ENCODE peak calls at places on chromosomes 1 and 21, in eight cellular contexts. One of them, this sample, is unnamed.

GRCh38 chr1:55958498-55958897 is 620.9 kb downstream of the PLPP3 start:
- DNase-seq in kidney tubule cell: no peak
- DNase-seq in mesenchymal stem cell: no peak
- DNase-seq in activated naive CD4-positive, alpha-beta T cell treated with anti-CD3 and anti-CD28 coated beads, Interleukin-2, amount 50 U/mL, for 16 hours: no peak
- DNase-seq in mammary epithelial cell: no peak
- DNase-seq in GM23248: no peak
- DNase-seq in stimulated activated CD4-positive, alpha-beta T cell treated with anti-CD3 and anti-CD28 coated beads, Interleukin-1b, Interleukin-23, amount 100 ng/mL, for 4 hours: no peak
- DNase-seq in activated naive CD8-positive, alpha-beta T cell treated with anti-CD3 and anti-CD28 coated beads for 36 hours: no peak
- DNase-seq in this sample: no peak

GRCh38 chr1:78091886-78092285 is 46.1 kb downstream of the GIPC2 start:
- DNase-seq in kidney tubule cell: no peak
- DNase-seq in mesenchymal stem cell: no peak
- DNase-seq in activated naive CD4-positive, alpha-beta T cell treated with anti-CD3 and anti-CD28 coated beads, Interleukin-2, amount 50 U/mL, for 16 hours: no peak
- DNase-seq in mammary epithelial cell: no peak
- DNase-seq in GM23248: no peak
- DNase-seq in stimulated activated CD4-positive, alpha-beta T cell treated with anti-CD3 and anti-CD28 coated beads, Interleukin-1b, Interleukin-23, amount 100 ng/mL, for 4 hours: no peak
- DNase-seq in activated naive CD8-positive, alpha-beta T cell treated with anti-CD3 and anti-CD28 coated beads for 36 hours: no peak
- DNase-seq in this sample: no peak

GRCh38 chr1:195851016-195851591 is 757.1 kb downstream of the KCNT2 start:
- DNase-seq in kidney tubule cell: no peak
- DNase-seq in mesenchymal stem cell: no peak
- DNase-seq in activated naive CD4-positive, alpha-beta T cell treated with anti-CD3 and anti-CD28 coated beads, Interleukin-2, amount 50 U/mL, for 16 hours: no peak
- DNase-seq in mammary epithelial cell: no peak
- DNase-seq in GM23248: no peak
- DNase-seq in stimulated activated CD4-positive, alpha-beta T cell treated with anti-CD3 and anti-CD28 coated beads, Interleukin-1b, Interleukin-23, amount 100 ng/mL, for 4 hours: no peak
- DNase-seq in activated naive CD8-positive, alpha-beta T cell treated with anti-CD3 and anti-CD28 coated beads for 36 hours: no peak
- DNase-seq in this sample: no peak

GRCh38 chr1:67551375-67551774 is 121.2 kb upstream of the SERBP1 start:
- DNase-seq in kidney tubule cell: no peak
- DNase-seq in mesenchymal stem cell: no peak
- DNase-seq in activated naive CD4-positive, alpha-beta T cell treated with anti-CD3 and anti-CD28 coated beads, Interleukin-2, amount 50 U/mL, for 16 hours: no peak
- DNase-seq in mammary epithelial cell: no peak
- DNase-seq in GM23248: no peak
- DNase-seq in stimulated activated CD4-positive, alpha-beta T cell treated with anti-CD3 and anti-CD28 coated beads, Interleukin-1b, Interleukin-23, amount 100 ng/mL, for 4 hours: no peak
- DNase-seq in activated naive CD8-positive, alpha-beta T cell treated with anti-CD3 and anti-CD28 coated beads for 36 hours: no peak
- DNase-seq in this sample: no peak

GRCh38 chr1:201461193-201461657 is 7.8 kb downstream of the PHLDA3 start:
- DNase-seq in kidney tubule cell: peak; percentile 97
- DNase-seq in mesenchymal stem cell: peak; percentile 99
- DNase-seq in activated naive CD4-positive, alpha-beta T cell treated with anti-CD3 and anti-CD28 coated beads, Interleukin-2, amount 50 U/mL, for 16 hours: no peak
- DNase-seq in mammary epithelial cell: peak; percentile 99
- DNase-seq in GM23248: peak; percentile 98
- DNase-seq in stimulated activated CD4-positive, alpha-beta T cell treated with anti-CD3 and anti-CD28 coated beads, Interleukin-1b, Interleukin-23, amount 100 ng/mL, for 4 hours: no peak
- DNase-seq in activated naive CD8-positive, alpha-beta T cell treated with anti-CD3 and anti-CD28 coated beads for 36 hours: no peak
- DNase-seq in this sample: peak; percentile 98

GRCh38 chr1:228030451-228031201 is 23.8 kb downstream of the WNT3A start:
- DNase-seq in kidney tubule cell: no peak
- DNase-seq in mesenchymal stem cell: no peak
- DNase-seq in activated naive CD4-positive, alpha-beta T cell treated with anti-CD3 and anti-CD28 coated beads, Interleukin-2, amount 50 U/mL, for 16 hours: no peak
- DNase-seq in mammary epithelial cell: no peak
- DNase-seq in GM23248: no peak
- DNase-seq in stimulated activated CD4-positive, alpha-beta T cell treated with anti-CD3 and anti-CD28 coated beads, Interleukin-1b, Interleukin-23, amount 100 ng/mL, for 4 hours: no peak
- DNase-seq in activated naive CD8-positive, alpha-beta T cell treated with anti-CD3 and anti-CD28 coated beads for 36 hours: no peak
- DNase-seq in this sample: no peak

GRCh38 chr1:228225740-228226139 is 17.9 kb downstream of the OBSCN start:
- DNase-seq in kidney tubule cell: no peak
- DNase-seq in mesenchymal stem cell: no peak
- DNase-seq in activated naive CD4-positive, alpha-beta T cell treated with anti-CD3 and anti-CD28 coated beads, Interleukin-2, amount 50 U/mL, for 16 hours: no peak
- DNase-seq in mammary epithelial cell: no peak
- DNase-seq in GM23248: no peak
- DNase-seq in stimulated activated CD4-positive, alpha-beta T cell treated with anti-CD3 and anti-CD28 coated beads, Interleukin-1b, Interleukin-23, amount 100 ng/mL, for 4 hours: no peak
- DNase-seq in activated naive CD8-positive, alpha-beta T cell treated with anti-CD3 and anti-CD28 coated beads for 36 hours: no peak
- DNase-seq in this sample: no peak

GRCh38 chr1:157988002-157988401 is 5.4 kb upstream of the KIRREL1 start:
- DNase-seq in kidney tubule cell: no peak
- DNase-seq in mesenchymal stem cell: no peak
- DNase-seq in activated naive CD4-positive, alpha-beta T cell treated with anti-CD3 and anti-CD28 coated beads, Interleukin-2, amount 50 U/mL, for 16 hours: no peak
- DNase-seq in mammary epithelial cell: no peak
- DNase-seq in GM23248: no peak
- DNase-seq in stimulated activated CD4-positive, alpha-beta T cell treated with anti-CD3 and anti-CD28 coated beads, Interleukin-1b, Interleukin-23, amount 100 ng/mL, for 4 hours: no peak
- DNase-seq in activated naive CD8-positive, alpha-beta T cell treated with anti-CD3 and anti-CD28 coated beads for 36 hours: no peak
- DNase-seq in this sample: no peak

GRCh38 chr1:112614460-112615065 is 4.4 kb downstream of the ST7L start:
- DNase-seq in kidney tubule cell: peak; percentile 58
- DNase-seq in mesenchymal stem cell: peak; percentile 75
- DNase-seq in activated naive CD4-positive, alpha-beta T cell treated with anti-CD3 and anti-CD28 coated beads, Interleukin-2, amount 50 U/mL, for 16 hours: no peak
- DNase-seq in mammary epithelial cell: no peak
- DNase-seq in GM23248: peak; percentile 69
- DNase-seq in stimulated activated CD4-positive, alpha-beta T cell treated with anti-CD3 and anti-CD28 coated beads, Interleukin-1b, Interleukin-23, amount 100 ng/mL, for 4 hours: no peak
- DNase-seq in activated naive CD8-positive, alpha-beta T cell treated with anti-CD3 and anti-CD28 coated beads for 36 hours: no peak
- DNase-seq in this sample: no peak

GRCh38 chr1:65109515-65109914 is 38.5 kb upstream of the AK4 start:
- DNase-seq in kidney tubule cell: no peak
- DNase-seq in mesenchymal stem cell: no peak
- DNase-seq in activated naive CD4-positive, alpha-beta T cell treated with anti-CD3 and anti-CD28 coated beads, Interleukin-2, amount 50 U/mL, for 16 hours: no peak
- DNase-seq in mammary epithelial cell: no peak
- DNase-seq in GM23248: no peak
- DNase-seq in stimulated activated CD4-positive, alpha-beta T cell treated with anti-CD3 and anti-CD28 coated beads, Interleukin-1b, Interleukin-23, amount 100 ng/mL, for 4 hours: no peak
- DNase-seq in activated naive CD8-positive, alpha-beta T cell treated with anti-CD3 and anti-CD28 coated beads for 36 hours: no peak
- DNase-seq in this sample: no peak

GRCh38 chr21:37675202-37675801 is 241.0 kb downstream of the KCNJ6 start:
- DNase-seq in kidney tubule cell: peak; percentile 42
- DNase-seq in mesenchymal stem cell: peak; percentile 38
- DNase-seq in activated naive CD4-positive, alpha-beta T cell treated with anti-CD3 and anti-CD28 coated beads, Interleukin-2, amount 50 U/mL, for 16 hours: peak; percentile 64
- DNase-seq in mammary epithelial cell: no peak
- DNase-seq in GM23248: peak; percentile 61
- DNase-seq in stimulated activated CD4-positive, alpha-beta T cell treated with anti-CD3 and anti-CD28 coated beads, Interleukin-1b, Interleukin-23, amount 100 ng/mL, for 4 hours: peak; percentile 40
- DNase-seq in activated naive CD8-positive, alpha-beta T cell treated with anti-CD3 and anti-CD28 coated beads for 36 hours: peak; percentile 54
- DNase-seq in this sample: no peak

GRCh38 chr1:98903726-98904125 is 100.9 kb downstream of the PLPPR5 start:
- DNase-seq in kidney tubule cell: no peak
- DNase-seq in mesenchymal stem cell: no peak
- DNase-seq in activated naive CD4-positive, alpha-beta T cell treated with anti-CD3 and anti-CD28 coated beads, Interleukin-2, amount 50 U/mL, for 16 hours: no peak
- DNase-seq in mammary epithelial cell: no peak
- DNase-seq in GM23248: no peak
- DNase-seq in stimulated activated CD4-positive, alpha-beta T cell treated with anti-CD3 and anti-CD28 coated beads, Interleukin-1b, Interleukin-23, amount 100 ng/mL, for 4 hours: no peak
- DNase-seq in activated naive CD8-positive, alpha-beta T cell treated with anti-CD3 and anti-CD28 coated beads for 36 hours: no peak
- DNase-seq in this sample: no peak

GRCh38 chr1:999797-1000356 is at the start of gene HES4:
- DNase-seq in kidney tubule cell: peak; percentile 95
- DNase-seq in mesenchymal stem cell: peak; percentile 94
- DNase-seq in activated naive CD4-positive, alpha-beta T cell treated with anti-CD3 and anti-CD28 coated beads, Interleukin-2, amount 50 U/mL, for 16 hours: peak; percentile 78
- DNase-seq in mammary epithelial cell: peak; percentile 82
- DNase-seq in GM23248: peak; percentile 95
- DNase-seq in stimulated activated CD4-positive, alpha-beta T cell treated with anti-CD3 and anti-CD28 coated beads, Interleukin-1b, Interleukin-23, amount 100 ng/mL, for 4 hours: peak; percentile 62
- DNase-seq in activated naive CD8-positive, alpha-beta T cell treated with anti-CD3 and anti-CD28 coated beads for 36 hours: peak; percentile 66
- DNase-seq in this sample: peak; percentile 78

GRCh38 chr1:64131155-64131554 is 72.3 kb upstream of the UBE2U start:
- DNase-seq in kidney tubule cell: no peak
- DNase-seq in mesenchymal stem cell: no peak
- DNase-seq in activated naive CD4-positive, alpha-beta T cell treated with anti-CD3 and anti-CD28 coated beads, Interleukin-2, amount 50 U/mL, for 16 hours: no peak
- DNase-seq in mammary epithelial cell: no peak
- DNase-seq in GM23248: no peak
- DNase-seq in stimulated activated CD4-positive, alpha-beta T cell treated with anti-CD3 and anti-CD28 coated beads, Interleukin-1b, Interleukin-23, amount 100 ng/mL, for 4 hours: no peak
- DNase-seq in activated naive CD8-positive, alpha-beta T cell treated with anti-CD3 and anti-CD28 coated beads for 36 hours: no peak
- DNase-seq in this sample: no peak

GRCh38 chr1:203038217-203038741 is 12.0 kb downstream of the PPFIA4 start:
- DNase-seq in kidney tubule cell: peak; percentile 96
- DNase-seq in mesenchymal stem cell: peak; percentile 32
- DNase-seq in activated naive CD4-positive, alpha-beta T cell treated with anti-CD3 and anti-CD28 coated beads, Interleukin-2, amount 50 U/mL, for 16 hours: no peak
- DNase-seq in mammary epithelial cell: peak; percentile 91
- DNase-seq in GM23248: peak; percentile 92
- DNase-seq in stimulated activated CD4-positive, alpha-beta T cell treated with anti-CD3 and anti-CD28 coated beads, Interleukin-1b, Interleukin-23, amount 100 ng/mL, for 4 hours: no peak
- DNase-seq in activated naive CD8-positive, alpha-beta T cell treated with anti-CD3 and anti-CD28 coated beads for 36 hours: no peak
- DNase-seq in this sample: no peak

GRCh38 chr1:221788466-221788865 is 46.6 kb upstream of the DUSP10 start:
- DNase-seq in kidney tubule cell: no peak
- DNase-seq in mesenchymal stem cell: no peak
- DNase-seq in activated naive CD4-positive, alpha-beta T cell treated with anti-CD3 and anti-CD28 coated beads, Interleukin-2, amount 50 U/mL, for 16 hours: no peak
- DNase-seq in mammary epithelial cell: no peak
- DNase-seq in GM23248: no peak
- DNase-seq in stimulated activated CD4-positive, alpha-beta T cell treated with anti-CD3 and anti-CD28 coated beads, Interleukin-1b, Interleukin-23, amount 100 ng/mL, for 4 hours: no peak
- DNase-seq in activated naive CD8-positive, alpha-beta T cell treated with anti-CD3 and anti-CD28 coated beads for 36 hours: no peak
- DNase-seq in this sample: no peak

GRCh38 chr1:52913537-52913936 is 8.0 kb downstream of the ECHDC2 start:
- DNase-seq in kidney tubule cell: no peak
- DNase-seq in mesenchymal stem cell: no peak
- DNase-seq in activated naive CD4-positive, alpha-beta T cell treated with anti-CD3 and anti-CD28 coated beads, Interleukin-2, amount 50 U/mL, for 16 hours: no peak
- DNase-seq in mammary epithelial cell: no peak
- DNase-seq in GM23248: no peak
- DNase-seq in stimulated activated CD4-positive, alpha-beta T cell treated with anti-CD3 and anti-CD28 coated beads, Interleukin-1b, Interleukin-23, amount 100 ng/mL, for 4 hours: no peak
- DNase-seq in activated naive CD8-positive, alpha-beta T cell treated with anti-CD3 and anti-CD28 coated beads for 36 hours: peak; percentile 14
- DNase-seq in this sample: no peak

GRCh38 chr1:54437783-54438182 is 31.6 kb upstream of the SSBP3 start:
- DNase-seq in kidney tubule cell: no peak
- DNase-seq in mesenchymal stem cell: no peak
- DNase-seq in activated naive CD4-positive, alpha-beta T cell treated with anti-CD3 and anti-CD28 coated beads, Interleukin-2, amount 50 U/mL, for 16 hours: no peak
- DNase-seq in mammary epithelial cell: no peak
- DNase-seq in GM23248: no peak
- DNase-seq in stimulated activated CD4-positive, alpha-beta T cell treated with anti-CD3 and anti-CD28 coated beads, Interleukin-1b, Interleukin-23, amount 100 ng/mL, for 4 hours: no peak
- DNase-seq in activated naive CD8-positive, alpha-beta T cell treated with anti-CD3 and anti-CD28 coated beads for 36 hours: no peak
- DNase-seq in this sample: no peak

GRCh38 chr1:201625711-201626300 is 86.9 kb downstream of the NAV1 start:
- DNase-seq in kidney tubule cell: no peak
- DNase-seq in mesenchymal stem cell: peak; percentile 52
- DNase-seq in activated naive CD4-positive, alpha-beta T cell treated with anti-CD3 and anti-CD28 coated beads, Interleukin-2, amount 50 U/mL, for 16 hours: no peak
- DNase-seq in mammary epithelial cell: no peak
- DNase-seq in GM23248: peak; percentile 42
- DNase-seq in stimulated activated CD4-positive, alpha-beta T cell treated with anti-CD3 and anti-CD28 coated beads, Interleukin-1b, Interleukin-23, amount 100 ng/mL, for 4 hours: no peak
- DNase-seq in activated naive CD8-positive, alpha-beta T cell treated with anti-CD3 and anti-CD28 coated beads for 36 hours: no peak
- DNase-seq in this sample: no peak

GRCh38 chr1:44036409-44037111 is 5.3 kb upstream of the SLC6A9 start:
- DNase-seq in kidney tubule cell: peak; percentile 73
- DNase-seq in mesenchymal stem cell: peak; percentile 71
- DNase-seq in activated naive CD4-positive, alpha-beta T cell treated with anti-CD3 and anti-CD28 coated beads, Interleukin-2, amount 50 U/mL, for 16 hours: peak; percentile 73
- DNase-seq in mammary epithelial cell: peak; percentile 62
- DNase-seq in GM23248: peak; percentile 83
- DNase-seq in stimulated activated CD4-positive, alpha-beta T cell treated with anti-CD3 and anti-CD28 coated beads, Interleukin-1b, Interleukin-23, amount 100 ng/mL, for 4 hours: peak; percentile 66
- DNase-seq in activated naive CD8-positive, alpha-beta T cell treated with anti-CD3 and anti-CD28 coated beads for 36 hours: peak; percentile 68
- DNase-seq in this sample: no peak

GRCh38 chr1:167654975-167655575 is 25.0 kb downstream of the RCSD1 start:
- DNase-seq in kidney tubule cell: no peak
- DNase-seq in mesenchymal stem cell: no peak
- DNase-seq in activated naive CD4-positive, alpha-beta T cell treated with anti-CD3 and anti-CD28 coated beads, Interleukin-2, amount 50 U/mL, for 16 hours: no peak
- DNase-seq in mammary epithelial cell: no peak
- DNase-seq in GM23248: no peak
- DNase-seq in stimulated activated CD4-positive, alpha-beta T cell treated with anti-CD3 and anti-CD28 coated beads, Interleukin-1b, Interleukin-23, amount 100 ng/mL, for 4 hours: no peak
- DNase-seq in activated naive CD8-positive, alpha-beta T cell treated with anti-CD3 and anti-CD28 coated beads for 36 hours: no peak
- DNase-seq in this sample: no peak

GRCh38 chr1:226604846-226605572 is 56.4 kb downstream of the STUM start:
- DNase-seq in kidney tubule cell: no peak
- DNase-seq in mesenchymal stem cell: no peak
- DNase-seq in activated naive CD4-positive, alpha-beta T cell treated with anti-CD3 and anti-CD28 coated beads, Interleukin-2, amount 50 U/mL, for 16 hours: no peak
- DNase-seq in mammary epithelial cell: no peak
- DNase-seq in GM23248: peak; percentile 33
- DNase-seq in stimulated activated CD4-positive, alpha-beta T cell treated with anti-CD3 and anti-CD28 coated beads, Interleukin-1b, Interleukin-23, amount 100 ng/mL, for 4 hours: no peak
- DNase-seq in activated naive CD8-positive, alpha-beta T cell treated with anti-CD3 and anti-CD28 coated beads for 36 hours: no peak
- DNase-seq in this sample: no peak

GRCh38 chr1:85240659-85241058 is 18.8 kb downstream of the C1orf52 start:
- DNase-seq in kidney tubule cell: no peak
- DNase-seq in mesenchymal stem cell: no peak
- DNase-seq in activated naive CD4-positive, alpha-beta T cell treated with anti-CD3 and anti-CD28 coated beads, Interleukin-2, amount 50 U/mL, for 16 hours: no peak
- DNase-seq in mammary epithelial cell: no peak
- DNase-seq in GM23248: no peak
- DNase-seq in stimulated activated CD4-positive, alpha-beta T cell treated with anti-CD3 and anti-CD28 coated beads, Interleukin-1b, Interleukin-23, amount 100 ng/mL, for 4 hours: no peak
- DNase-seq in activated naive CD8-positive, alpha-beta T cell treated with anti-CD3 and anti-CD28 coated beads for 36 hours: no peak
- DNase-seq in this sample: no peak

GRCh38 chr1:172533511-172534116 is 664 bp downstream of the SUCO start:
- DNase-seq in kidney tubule cell: peak; percentile 31
- DNase-seq in mesenchymal stem cell: peak; percentile 47
- DNase-seq in activated naive CD4-positive, alpha-beta T cell treated with anti-CD3 and anti-CD28 coated beads, Interleukin-2, amount 50 U/mL, for 16 hours: peak; percentile 28
- DNase-seq in mammary epithelial cell: peak; percentile 47
- DNase-seq in GM23248: peak; percentile 59
- DNase-seq in stimulated activated CD4-positive, alpha-beta T cell treated with anti-CD3 and anti-CD28 coated beads, Interleukin-1b, Interleukin-23, amount 100 ng/mL, for 4 hours: peak; percentile 16
- DNase-seq in activated naive CD8-positive, alpha-beta T cell treated with anti-CD3 and anti-CD28 coated beads for 36 hours: peak; percentile 40
- DNase-seq in this sample: no peak

GRCh38 chr1:214102907-214103306 is 115.1 kb downstream of the PROX1 start:
- DNase-seq in kidney tubule cell: peak; percentile 69
- DNase-seq in mesenchymal stem cell: peak; percentile 62
- DNase-seq in activated naive CD4-positive, alpha-beta T cell treated with anti-CD3 and anti-CD28 coated beads, Interleukin-2, amount 50 U/mL, for 16 hours: no peak
- DNase-seq in mammary epithelial cell: peak; percentile 89
- DNase-seq in GM23248: peak; percentile 69
- DNase-seq in stimulated activated CD4-positive, alpha-beta T cell treated with anti-CD3 and anti-CD28 coated beads, Interleukin-1b, Interleukin-23, amount 100 ng/mL, for 4 hours: no peak
- DNase-seq in activated naive CD8-positive, alpha-beta T cell treated with anti-CD3 and anti-CD28 coated beads for 36 hours: no peak
- DNase-seq in this sample: no peak

GRCh38 chr1:44924835-44925464 is 61.4 kb downstream of the EIF2B3 start:
- DNase-seq in kidney tubule cell: peak; percentile 44
- DNase-seq in mesenchymal stem cell: peak; percentile 84
- DNase-seq in activated naive CD4-positive, alpha-beta T cell treated with anti-CD3 and anti-CD28 coated beads, Interleukin-2, amount 50 U/mL, for 16 hours: no peak
- DNase-seq in mammary epithelial cell: peak; percentile 70
- DNase-seq in GM23248: peak; percentile 84
- DNase-seq in stimulated activated CD4-positive, alpha-beta T cell treated with anti-CD3 and anti-CD28 coated beads, Interleukin-1b, Interleukin-23, amount 100 ng/mL, for 4 hours: no peak
- DNase-seq in activated naive CD8-positive, alpha-beta T cell treated with anti-CD3 and anti-CD28 coated beads for 36 hours: no peak
- DNase-seq in this sample: no peak

GRCh38 chr1:235404190-235404589 is 37.0 kb downstream of the TBCE start:
- DNase-seq in kidney tubule cell: peak; percentile 80
- DNase-seq in mesenchymal stem cell: peak; percentile 62
- DNase-seq in activated naive CD4-positive, alpha-beta T cell treated with anti-CD3 and anti-CD28 coated beads, Interleukin-2, amount 50 U/mL, for 16 hours: no peak
- DNase-seq in mammary epithelial cell: peak; percentile 95
- DNase-seq in GM23248: peak; percentile 20
- DNase-seq in stimulated activated CD4-positive, alpha-beta T cell treated with anti-CD3 and anti-CD28 coated beads, Interleukin-1b, Interleukin-23, amount 100 ng/mL, for 4 hours: no peak
- DNase-seq in activated naive CD8-positive, alpha-beta T cell treated with anti-CD3 and anti-CD28 coated beads for 36 hours: no peak
- DNase-seq in this sample: no peak

GRCh38 chr21:46388896-46389295 is 64.9 kb downstream of the PCNT start:
- DNase-seq in kidney tubule cell: no peak
- DNase-seq in mesenchymal stem cell: no peak
- DNase-seq in activated naive CD4-positive, alpha-beta T cell treated with anti-CD3 and anti-CD28 coated beads, Interleukin-2, amount 50 U/mL, for 16 hours: no peak
- DNase-seq in mammary epithelial cell: no peak
- DNase-seq in GM23248: no peak
- DNase-seq in stimulated activated CD4-positive, alpha-beta T cell treated with anti-CD3 and anti-CD28 coated beads, Interleukin-1b, Interleukin-23, amount 100 ng/mL, for 4 hours: no peak
- DNase-seq in activated naive CD8-positive, alpha-beta T cell treated with anti-CD3 and anti-CD28 coated beads for 36 hours: no peak
- DNase-seq in this sample: no peak

GRCh38 chr1:204634260-204634910 is 51.2 kb downstream of the LRRN2 start:
- DNase-seq in kidney tubule cell: no peak
- DNase-seq in mesenchymal stem cell: no peak
- DNase-seq in activated naive CD4-positive, alpha-beta T cell treated with anti-CD3 and anti-CD28 coated beads, Interleukin-2, amount 50 U/mL, for 16 hours: no peak
- DNase-seq in mammary epithelial cell: no peak
- DNase-seq in GM23248: no peak
- DNase-seq in stimulated activated CD4-positive, alpha-beta T cell treated with anti-CD3 and anti-CD28 coated beads, Interleukin-1b, Interleukin-23, amount 100 ng/mL, for 4 hours: no peak
- DNase-seq in activated naive CD8-positive, alpha-beta T cell treated with anti-CD3 and anti-CD28 coated beads for 36 hours: no peak
- DNase-seq in this sample: no peak

GRCh38 chr1:30801826-30802198 is 44.2 kb upstream of the LAPTM5 start:
- DNase-seq in kidney tubule cell: peak; percentile 64
- DNase-seq in mesenchymal stem cell: peak; percentile 68
- DNase-seq in activated naive CD4-positive, alpha-beta T cell treated with anti-CD3 and anti-CD28 coated beads, Interleukin-2, amount 50 U/mL, for 16 hours: peak; percentile 82
- DNase-seq in mammary epithelial cell: peak; percentile 32
- DNase-seq in GM23248: peak; percentile 72
- DNase-seq in stimulated activated CD4-positive, alpha-beta T cell treated with anti-CD3 and anti-CD28 coated beads, Interleukin-1b, Interleukin-23, amount 100 ng/mL, for 4 hours: peak; percentile 84
- DNase-seq in activated naive CD8-positive, alpha-beta T cell treated with anti-CD3 and anti-CD28 coated beads for 36 hours: peak; percentile 74
- DNase-seq in this sample: no peak

GRCh38 chr1:19317126-19317910 is 5.2 kb downstream of the SLC66A1 start:
- DNase-seq in kidney tubule cell: no peak
- DNase-seq in mesenchymal stem cell: no peak
- DNase-seq in activated naive CD4-positive, alpha-beta T cell treated with anti-CD3 and anti-CD28 coated beads, Interleukin-2, amount 50 U/mL, for 16 hours: no peak
- DNase-seq in mammary epithelial cell: no peak
- DNase-seq in GM23248: no peak
- DNase-seq in stimulated activated CD4-positive, alpha-beta T cell treated with anti-CD3 and anti-CD28 coated beads, Interleukin-1b, Interleukin-23, amount 100 ng/mL, for 4 hours: no peak
- DNase-seq in activated naive CD8-positive, alpha-beta T cell treated with anti-CD3 and anti-CD28 coated beads for 36 hours: no peak
- DNase-seq in this sample: no peak

GRCh38 chr1:18239671-18240070 is 132.1 kb downstream of the IGSF21 start:
- DNase-seq in kidney tubule cell: no peak
- DNase-seq in mesenchymal stem cell: no peak
- DNase-seq in activated naive CD4-positive, alpha-beta T cell treated with anti-CD3 and anti-CD28 coated beads, Interleukin-2, amount 50 U/mL, for 16 hours: no peak
- DNase-seq in mammary epithelial cell: no peak
- DNase-seq in GM23248: peak; percentile 34
- DNase-seq in stimulated activated CD4-positive, alpha-beta T cell treated with anti-CD3 and anti-CD28 coated beads, Interleukin-1b, Interleukin-23, amount 100 ng/mL, for 4 hours: no peak
- DNase-seq in activated naive CD8-positive, alpha-beta T cell treated with anti-CD3 and anti-CD28 coated beads for 36 hours: no peak
- DNase-seq in this sample: no peak

GRCh38 chr1:214002472-214002871 is 14.7 kb downstream of the PROX1 start:
- DNase-seq in kidney tubule cell: peak; percentile 22
- DNase-seq in mesenchymal stem cell: peak; percentile 65
- DNase-seq in activated naive CD4-positive, alpha-beta T cell treated with anti-CD3 and anti-CD28 coated beads, Interleukin-2, amount 50 U/mL, for 16 hours: no peak
- DNase-seq in mammary epithelial cell: peak; percentile 14
- DNase-seq in GM23248: peak; percentile 57
- DNase-seq in stimulated activated CD4-positive, alpha-beta T cell treated with anti-CD3 and anti-CD28 coated beads, Interleukin-1b, Interleukin-23, amount 100 ng/mL, for 4 hours: no peak
- DNase-seq in activated naive CD8-positive, alpha-beta T cell treated with anti-CD3 and anti-CD28 coated beads for 36 hours: no peak
- DNase-seq in this sample: no peak

GRCh38 chr1:199403421-199404116 is 623.9 kb upstream of the NR5A2 start:
- DNase-seq in kidney tubule cell: peak; percentile 41
- DNase-seq in mesenchymal stem cell: peak; percentile 8
- DNase-seq in activated naive CD4-positive, alpha-beta T cell treated with anti-CD3 and anti-CD28 coated beads, Interleukin-2, amount 50 U/mL, for 16 hours: no peak
- DNase-seq in mammary epithelial cell: no peak
- DNase-seq in GM23248: peak; percentile 19
- DNase-seq in stimulated activated CD4-positive, alpha-beta T cell treated with anti-CD3 and anti-CD28 coated beads, Interleukin-1b, Interleukin-23, amount 100 ng/mL, for 4 hours: no peak
- DNase-seq in activated naive CD8-positive, alpha-beta T cell treated with anti-CD3 and anti-CD28 coated beads for 36 hours: no peak
- DNase-seq in this sample: no peak

This sample was measured in LNCaP clone FGC.